ENCODE peak calls at places on chromosomes 16 and 17, in seven cellular contexts. One of them, this sample, is unnamed. For H3K36me3, the result is how much of the 10 kb centered on the place peaks cover.

GRCh38 chr17:82297280-82297803 is 20.1 kb downstream of the CD7 start:
- DNase-seq in HCT116: no peak
- DNase-seq in mammary epithelial cell: peak
- DNase-seq in IMR-90: no peak
- DNase-seq in neural progenitor cell: no peak
- DNase-seq in fibroblast of lung: peak
- DNase-seq in K562: peak
- DNase-seq in this sample: peak

GRCh38 chr17:58383892-58384462 is 32.0 kb upstream of the SUPT4H1 start:
- DNase-seq in HCT116: no peak
- DNase-seq in mammary epithelial cell: no peak
- DNase-seq in IMR-90: no peak
- DNase-seq in neural progenitor cell: no peak
- DNase-seq in fibroblast of lung: no peak
- DNase-seq in K562: no peak
- DNase-seq in this sample: no peak

GRCh38 chr17:81461607-81462500 is 50.7 kb downstream of the ACTG1 start:
- DNase-seq in HCT116: no peak
- DNase-seq in mammary epithelial cell: no peak
- DNase-seq in IMR-90: no peak
- DNase-seq in neural progenitor cell: no peak
- DNase-seq in fibroblast of lung: no peak
- DNase-seq in K562: no peak
- DNase-seq in this sample: no peak

GRCh38 chr17:38796451-38796850 is 2.9 kb downstream of the PIP4K2B start:
- DNase-seq in HCT116: no peak
- DNase-seq in mammary epithelial cell: no peak
- DNase-seq in IMR-90: no peak
- DNase-seq in neural progenitor cell: no peak
- DNase-seq in fibroblast of lung: no peak
- DNase-seq in K562: no peak
- DNase-seq in this sample: no peak

GRCh38 chr17:39231587-39232551 is 6.1 kb upstream of the STAC2 start:
- DNase-seq in HCT116: no peak
- DNase-seq in mammary epithelial cell: no peak
- DNase-seq in IMR-90: peak
- DNase-seq in neural progenitor cell: peak
- DNase-seq in fibroblast of lung: no peak
- DNase-seq in K562: peak
- DNase-seq in this sample: peak

GRCh38 chr16:49470550-49470949 is 96.9 kb downstream of the C16orf78 start:
- DNase-seq in HCT116: no peak
- DNase-seq in mammary epithelial cell: no peak
- DNase-seq in IMR-90: no peak
- DNase-seq in neural progenitor cell: no peak
- DNase-seq in fibroblast of lung: no peak
- DNase-seq in K562: no peak
- DNase-seq in this sample: no peak

GRCh38 chr17:31533546-31534155 is 142.2 kb downstream of the RAB11FIP4 start:
- DNase-seq in HCT116: peak
- DNase-seq in mammary epithelial cell: peak
- DNase-seq in IMR-90: peak
- DNase-seq in neural progenitor cell: peak
- DNase-seq in fibroblast of lung: peak
- DNase-seq in K562: peak
- DNase-seq in this sample: peak

GRCh38 chr17:43443381-43443780 is 40.4 kb upstream of the DHX8 start:
- DNase-seq in HCT116: no peak
- DNase-seq in mammary epithelial cell: no peak
- DNase-seq in IMR-90: no peak
- DNase-seq in neural progenitor cell: no peak
- DNase-seq in fibroblast of lung: no peak
- DNase-seq in K562: no peak
- DNase-seq in this sample: no peak

GRCh38 chr17:73952498-73953205 is 250.8 kb upstream of the RPL38 start:
- DNase-seq in HCT116: no peak
- DNase-seq in mammary epithelial cell: no peak
- DNase-seq in IMR-90: no peak
- DNase-seq in neural progenitor cell: peak
- DNase-seq in fibroblast of lung: no peak
- DNase-seq in K562: peak
- DNase-seq in this sample: no peak

GRCh38 chr16:10297341-10298006 is 88.4 kb upstream of the ATF7IP2 start:
- DNase-seq in HCT116: no peak
- DNase-seq in mammary epithelial cell: no peak
- DNase-seq in IMR-90: no peak
- DNase-seq in neural progenitor cell: no peak
- DNase-seq in fibroblast of lung: no peak
- DNase-seq in K562: no peak
- DNase-seq in this sample: no peak

GRCh38 chr17:76419576-76420245 is 33.2 kb downstream of the UBE2O start:
- DNase-seq in HCT116: no peak
- DNase-seq in mammary epithelial cell: no peak
- DNase-seq in IMR-90: no peak
- DNase-seq in neural progenitor cell: no peak
- DNase-seq in fibroblast of lung: no peak
- DNase-seq in K562: no peak
- DNase-seq in this sample: no peak

GRCh38 chr16:66030036-66030435 is 336.5 kb upstream of the CDH5 start:
- DNase-seq in HCT116: no peak
- DNase-seq in mammary epithelial cell: no peak
- DNase-seq in IMR-90: peak
- DNase-seq in neural progenitor cell: no peak
- DNase-seq in fibroblast of lung: peak
- DNase-seq in K562: no peak
- DNase-seq in this sample: no peak

GRCh38 chr16:27113341-27113841 is 46.7 kb downstream of the C16orf82 start:
- DNase-seq in HCT116: no peak
- DNase-seq in mammary epithelial cell: no peak
- DNase-seq in IMR-90: no peak
- DNase-seq in neural progenitor cell: no peak
- DNase-seq in fibroblast of lung: no peak
- DNase-seq in K562: no peak
- DNase-seq in this sample: no peak

GRCh38 chr17:45364531-45365390 is 47.9 kb upstream of the MAP3K14 start:
- DNase-seq in HCT116: no peak
- DNase-seq in mammary epithelial cell: no peak
- DNase-seq in IMR-90: peak
- DNase-seq in neural progenitor cell: peak
- DNase-seq in fibroblast of lung: no peak
- DNase-seq in K562: no peak
- DNase-seq in this sample: no peak
- H3K9ac ChIP-seq in HCT116: no peak
- H3K9ac ChIP-seq in mammary epithelial cell: no peak
- H3K9ac ChIP-seq in IMR-90: no peak
- H3K9ac ChIP-seq in neural progenitor cell: no peak
- H3K9ac ChIP-seq in fibroblast of lung: no peak
- H3K9ac ChIP-seq in K562: peak
- H3K9ac ChIP-seq in this sample: no peak

DNA sequence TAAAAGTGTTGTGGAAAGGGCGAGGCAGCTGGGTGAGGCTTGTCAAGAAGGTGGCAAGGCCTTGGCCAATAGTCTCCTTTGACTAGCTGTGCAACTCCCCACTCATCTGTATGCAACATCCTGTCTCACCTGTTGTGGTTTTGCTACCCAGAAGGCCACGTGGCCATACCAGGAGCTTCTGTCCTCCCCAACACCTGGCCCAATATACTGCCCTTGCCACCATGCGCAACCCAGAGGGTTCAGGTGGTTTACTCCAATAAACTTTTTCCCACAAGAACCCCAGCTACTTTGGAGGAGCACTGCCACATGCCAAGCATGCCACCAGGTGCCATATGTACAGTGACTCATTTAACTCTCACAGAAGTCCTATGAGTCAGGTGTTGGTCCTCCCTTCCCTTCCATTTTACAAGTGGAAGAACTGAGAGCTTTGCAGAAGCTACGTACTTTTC is 10.2 kb downstream of the MYO19 start:
- DNase-seq in HCT116: no peak
- DNase-seq in mammary epithelial cell: peak
- DNase-seq in IMR-90: peak
- DNase-seq in neural progenitor cell: no peak
- DNase-seq in fibroblast of lung: peak
- DNase-seq in K562: no peak
- DNase-seq in this sample: peak
- H3K36me3 ChIP-seq in HCT116: half or more
- H3K36me3 ChIP-seq in mammary epithelial cell: under half
- H3K36me3 ChIP-seq in IMR-90: under half
- H3K36me3 ChIP-seq in neural progenitor cell: under half
- H3K36me3 ChIP-seq in fibroblast of lung: under half
- H3K36me3 ChIP-seq in K562: half or more
- H3K36me3 ChIP-seq in this sample: under half

GRCh38 chr16:75861981-75862380 is 135.7 kb upstream of the CPHXL start:
- DNase-seq in HCT116: no peak
- DNase-seq in mammary epithelial cell: no peak
- DNase-seq in IMR-90: no peak
- DNase-seq in neural progenitor cell: no peak
- DNase-seq in fibroblast of lung: no peak
- DNase-seq in K562: no peak
- DNase-seq in this sample: no peak
- H3K9ac ChIP-seq in HCT116: no peak
- H3K9ac ChIP-seq in mammary epithelial cell: no peak
- H3K9ac ChIP-seq in IMR-90: no peak
- H3K9ac ChIP-seq in neural progenitor cell: no peak
- H3K9ac ChIP-seq in fibroblast of lung: no peak
- H3K9ac ChIP-seq in K562: no peak
- H3K9ac ChIP-seq in this sample: no peak

GRCh38 chr17:41913798-41914197 is 5.0 kb downstream of the ACLY start:
- DNase-seq in HCT116: no peak
- DNase-seq in mammary epithelial cell: no peak
- DNase-seq in IMR-90: no peak
- DNase-seq in neural progenitor cell: no peak
- DNase-seq in fibroblast of lung: no peak
- DNase-seq in K562: no peak
- DNase-seq in this sample: no peak

GRCh38 chr17:41914358-41914766 is 4.4 kb downstream of the ACLY start:
- DNase-seq in HCT116: no peak
- DNase-seq in mammary epithelial cell: no peak
- DNase-seq in IMR-90: peak
- DNase-seq in neural progenitor cell: peak
- DNase-seq in fibroblast of lung: no peak
- DNase-seq in K562: no peak
- DNase-seq in this sample: no peak

GRCh38 chr17:41917192-41917591 is 1.6 kb downstream of the ACLY start:
- DNase-seq in HCT116: no peak
- DNase-seq in mammary epithelial cell: peak
- DNase-seq in IMR-90: peak
- DNase-seq in neural progenitor cell: peak
- DNase-seq in fibroblast of lung: peak
- DNase-seq in K562: no peak
- DNase-seq in this sample: peak

GRCh38 chr17:41915020-41915419 is 3.7 kb downstream of the ACLY start:
- DNase-seq in HCT116: no peak
- DNase-seq in mammary epithelial cell: no peak
- DNase-seq in IMR-90: no peak
- DNase-seq in neural progenitor cell: no peak
- DNase-seq in fibroblast of lung: no peak
- DNase-seq in K562: no peak
- DNase-seq in this sample: no peak

GRCh38 chr17:41915566-41915965 is 3.2 kb downstream of the ACLY start:
- DNase-seq in HCT116: no peak
- DNase-seq in mammary epithelial cell: no peak
- DNase-seq in IMR-90: no peak
- DNase-seq in neural progenitor cell: no peak
- DNase-seq in fibroblast of lung: no peak
- DNase-seq in K562: no peak
- DNase-seq in this sample: no peak
- H3K36me3 ChIP-seq in HCT116: under half
- H3K36me3 ChIP-seq in mammary epithelial cell: under half
- H3K36me3 ChIP-seq in IMR-90: under half
- H3K36me3 ChIP-seq in neural progenitor cell: under half
- H3K36me3 ChIP-seq in fibroblast of lung: under half
- H3K36me3 ChIP-seq in K562: half or more
- H3K36me3 ChIP-seq in this sample: under half

DNA sequence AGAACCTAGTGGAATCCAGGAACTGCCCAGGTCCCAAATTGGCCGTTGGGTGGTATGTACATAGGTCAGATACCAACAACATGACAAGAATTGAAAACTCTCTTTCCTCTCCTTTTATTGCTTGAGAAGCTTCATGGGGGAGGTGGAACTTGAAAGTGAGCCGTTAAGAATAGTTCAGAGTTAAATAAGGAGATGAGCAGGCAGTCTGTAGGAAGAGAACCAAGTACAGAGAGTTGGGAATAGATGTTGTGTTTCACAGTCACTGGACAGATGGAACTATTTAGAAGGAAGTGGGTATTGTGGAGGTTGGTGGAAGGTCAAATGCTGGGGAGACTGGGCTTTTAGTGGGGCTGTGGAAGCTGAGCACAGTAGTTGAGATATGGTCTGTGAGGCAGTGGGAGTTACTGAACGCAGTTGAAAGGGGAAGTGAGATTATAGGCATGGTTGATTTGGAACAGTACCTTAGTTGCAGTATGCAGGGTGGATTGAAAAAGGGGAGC is 26.4 kb downstream of the ARHGAP44 start:
- DNase-seq in HCT116: no peak
- DNase-seq in mammary epithelial cell: no peak
- DNase-seq in IMR-90: no peak
- DNase-seq in neural progenitor cell: no peak
- DNase-seq in fibroblast of lung: no peak
- DNase-seq in K562: no peak
- DNase-seq in this sample: no peak
- H3K9ac ChIP-seq in HCT116: no peak
- H3K9ac ChIP-seq in mammary epithelial cell: no peak
- H3K9ac ChIP-seq in IMR-90: no peak
- H3K9ac ChIP-seq in neural progenitor cell: no peak
- H3K9ac ChIP-seq in fibroblast of lung: no peak
- H3K9ac ChIP-seq in K562: no peak
- H3K9ac ChIP-seq in this sample: no peak

GRCh38 chr16:73697336-73697735 is 599.3 kb upstream of the PSMD7 start:
- DNase-seq in HCT116: no peak
- DNase-seq in mammary epithelial cell: peak
- DNase-seq in IMR-90: no peak
- DNase-seq in neural progenitor cell: no peak
- DNase-seq in fibroblast of lung: no peak
- DNase-seq in K562: no peak
- DNase-seq in this sample: no peak
- H3K36me3 ChIP-seq in HCT116: under half
- H3K36me3 ChIP-seq in mammary epithelial cell: under half
- H3K36me3 ChIP-seq in IMR-90: under half
- H3K36me3 ChIP-seq in neural progenitor cell: under half
- H3K36me3 ChIP-seq in fibroblast of lung: under half
- H3K36me3 ChIP-seq in K562: under half
- H3K36me3 ChIP-seq in this sample: under half

GRCh38 chr17:7437369-7437863 is 1.9 kb upstream of the FGF11 start:
- DNase-seq in HCT116: no peak
- DNase-seq in mammary epithelial cell: no peak
- DNase-seq in IMR-90: no peak
- DNase-seq in neural progenitor cell: no peak
- DNase-seq in fibroblast of lung: no peak
- DNase-seq in K562: no peak
- DNase-seq in this sample: no peak
- H3K9ac ChIP-seq in HCT116: peak
- H3K9ac ChIP-seq in mammary epithelial cell: peak
- H3K9ac ChIP-seq in IMR-90: no peak
- H3K9ac ChIP-seq in neural progenitor cell: no peak
- H3K9ac ChIP-seq in fibroblast of lung: no peak
- H3K9ac ChIP-seq in K562: no peak
- H3K9ac ChIP-seq in this sample: peak